ENCODE peak calls at places on chromosomes 4 and X, in ten cellular contexts. P, R, G, L, B, J, I, Q, U and Z are unnamed samples. For H3K36me3, the result is how much of the 10 kb centered on the place peaks cover.

GRCh38 chrX:38804481-38805293 is 3.4 kb downstream of the MID1IP1 start:
- DNase-seq in P (no peak), J (peak), R (peak), G (no peak), Q (no peak), B (peak), I (no peak), U (peak), L (peak), Z (peak)

GRCh38 chrX:118496763-118497079 is 1.1 kb downstream of the DOCK11 start:
- DNase-seq in G (no peak), I (no peak), R (no peak), P (no peak), U (no peak), Q (no peak), J (no peak), L (no peak), B (no peak), Z (no peak)

GRCh38 chr4:172892300-172892699 is 276.3 kb upstream of the GALNT7 start:
- DNase-seq in P (no peak), U (no peak), L (no peak), J (no peak), I (peak), B (no peak), R (no peak), Q (no peak), G (no peak), Z (no peak)

GRCh38 chr4:151276787-151277557 is at the start of gene PRSS48:
- DNase-seq in Q (peak), J (peak), I (peak), P (peak), U (peak), L (peak), G (no peak), B (no peak), R (peak), Z (peak)

GRCh38 chrX:2478546-2479419 is 22.0 kb downstream of the DHRSX start:
- DNase-seq in U (no peak), L (no peak), R (peak), G (no peak), P (peak), I (peak), B (no peak), J (peak), Q (no peak), Z (no peak)

GRCh38 chr4:7842384-7843279 is 97.0 kb downstream of the AFAP1 start:
- DNase-seq in I (peak), G (no peak), Q (no peak), P (peak), R (no peak), L (peak), U (peak), J (no peak), B (no peak), Z (peak)

GRCh38 chr4:20159516-20159915 is 92.2 kb upstream of the SLIT2 start:
- DNase-seq in I (no peak), B (no peak), Q (no peak), P (no peak), G (no peak), U (no peak), J (no peak), L (no peak), R (no peak), Z (no peak)

GRCh38 chr4:184893836-184894571 is 68.2 kb upstream of the ACSL1 start:
- DNase-seq in L (no peak), P (no peak), U (no peak), B (no peak), Q (no peak), I (no peak), R (no peak), J (no peak), G (no peak), Z (no peak)

GRCh38 chrX:16931371-16931770 is 15.1 kb upstream of the REPS2 start:
- DNase-seq in P (no peak), G (no peak), Q (no peak), U (no peak), R (no peak), I (no peak), B (no peak), L (no peak), J (no peak), Z (no peak)

GRCh38 chr4:102390438-102390837 is 45.2 kb upstream of the SLC39A8 start:
- DNase-seq in R (no peak), P (no peak), Q (no peak), J (no peak), U (no peak), I (no peak), L (no peak), B (no peak), G (no peak), Z (no peak)

GRCh38 chrX:150854856-150855255 is 43.6 kb downstream of the CD99L2 start:
- DNase-seq in Q (no peak), J (no peak), R (no peak), P (no peak), G (no peak), I (no peak), B (no peak), L (no peak), U (no peak), Z (no peak)

GRCh38 chr4:6695660-6696581 is 2.2 kb downstream of the S100P start:
- DNase-seq in Q (peak), B (peak), R (peak), I (no peak), U (peak), L (no peak), P (no peak), J (no peak), G (no peak), Z (no peak)

GRCh38 chrX:8815460-8816065 is 14.4 kb upstream of the FAM9A start:
- DNase-seq in R (no peak), Q (peak), L (no peak), J (no peak), U (no peak), P (peak), I (peak), G (no peak), B (no peak), Z (no peak)

GRCh38 chr4:142408003-142408441 is 438.1 kb downstream of the INPP4B start:
- DNase-seq in I (no peak), G (no peak), B (no peak), Q (no peak), R (no peak), L (no peak), P (no peak), U (no peak), J (no peak), Z (no peak)

GRCh38 chrX:107273795-107274194 is 67.4 kb downstream of the DNAAF6 start:
- DNase-seq in U (no peak), J (no peak), P (no peak), I (no peak), L (no peak), Q (no peak), G (no peak), B (no peak), R (no peak), Z (no peak)

GRCh38 chrX:9997041-9997440 is 29.9 kb downstream of the CLDN34 start:
- DNase-seq in R (no peak), I (no peak), G (no peak), J (no peak), U (no peak), Q (no peak), P (no peak), L (no peak), B (no peak), Z (no peak)

GRCh38 chr4:142567199-142567598 is 278.9 kb downstream of the INPP4B start:
- DNase-seq in J (no peak), I (peak), B (no peak), U (peak), P (no peak), L (no peak), Q (no peak), G (no peak), R (peak), Z (no peak)

GRCh38 chr4:27056281-27056680 is 195.6 kb downstream of the STIM2 start:
- DNase-seq in G (no peak), L (no peak), B (no peak), J (no peak), U (no peak), P (no peak), I (no peak), Q (no peak), R (no peak), Z (no peak)

GRCh38 chr4:68691186-68691585 is 20.7 kb upstream of the UGT2B15 start:
- DNase-seq in L (no peak), P (no peak), G (no peak), R (no peak), Q (no peak), J (no peak), B (no peak), I (no peak), U (no peak), Z (no peak)

GRCh38 chrX:24334473-24334872 is 20.6 kb upstream of the SUPT20HL2 start:
- DNase-seq in P (no peak), L (no peak), J (no peak), R (no peak), G (no peak), B (no peak), Q (no peak), U (no peak), I (no peak), Z (no peak)

GRCh38 chrX:37349131-37350033 is at the start of gene PRRG1:
- DNase-seq in P (peak), R (peak), L (peak), G (peak), I (peak), J (peak), B (peak), Q (peak), U (peak), Z (peak)

GRCh38 chrX:150038356-150038755 is 100.1 kb upstream of the EOLA2 start:
- DNase-seq in J (no peak), R (no peak), P (no peak), G (no peak), I (no peak), U (no peak), B (no peak), Q (no peak), L (no peak), Z (no peak)

GRCh38 chrX:19760345-19760744 is 127.1 kb downstream of the SH3KBP1 start:
- DNase-seq in Q (no peak), B (no peak), P (no peak), U (no peak), J (no peak), R (no peak), L (no peak), I (no peak), G (no peak), Z (no peak)

GRCh38 chr4:84908876-84909275 is 57.6 kb downstream of the WDFY3 start:
- DNase-seq in G (no peak), R (no peak), P (no peak), I (no peak), Q (no peak), J (no peak), U (no peak), B (no peak), L (no peak), Z (no peak)

GRCh38 chrX:33045882-33046281 is 165.5 kb downstream of the DMD start:
- DNase-seq in I (no peak), Q (no peak), R (no peak), U (no peak), L (no peak), B (no peak), P (no peak), G (no peak), J (no peak), Z (no peak)

GRCh38 chr4:123421942-123422781 is 25.6 kb downstream of the SPRY1 start:
- DNase-seq in B (no peak), G (no peak), L (no peak), U (no peak), Q (no peak), I (no peak), P (no peak), J (no peak), R (no peak), Z (no peak)

GRCh38 chrX:53441531-53442321 is 7.6 kb upstream of the HSD17B10 start:
- DNase-seq in P (peak), U (peak), L (peak), B (peak), Q (peak), I (peak), J (peak), G (peak), R (peak), Z (peak)

GRCh38 chrX:11412715-11413623 is 119.8 kb downstream of the AMELX start:
- DNase-seq in Q (no peak), J (no peak), G (no peak), U (no peak), L (no peak), P (no peak), R (no peak), I (no peak), B (no peak), Z (no peak)

GRCh38 chr4:75724867-75725724 is 719 bp downstream of the USO1 start:
- DNase-seq in B (peak), L (peak), Q (peak), P (peak), I (peak), J (peak), U (peak), G (peak), R (peak), Z (peak)

GRCh38 chrX:130746077-130746476 is 156.9 kb downstream of the ENOX2 start:
- DNase-seq in J (no peak), G (no peak), I (no peak), Q (no peak), U (no peak), P (no peak), R (no peak), B (no peak), L (no peak), Z (no peak)

GRCh38 chr4:16056681-16057400 is 27.0 kb downstream of the PROM1 start:
- DNase-seq in U (no peak), P (no peak), L (no peak), G (no peak), R (no peak), B (no peak), Q (peak), J (no peak), I (no peak), Z (no peak)

GRCh38 chrX:18981124-18981807 is 2.6 kb downstream of the PHKA2 start:
- DNase-seq in B (no peak), P (no peak), R (no peak), J (no peak), L (no peak), Q (no peak), U (no peak), G (no peak), I (no peak), Z (no peak)

GRCh38 chr4:83062748-83063147 is 27.8 kb downstream of the COPS4 start:
- DNase-seq in Q (no peak), R (no peak), U (no peak), I (no peak), B (no peak), P (no peak), L (no peak), G (no peak), J (no peak), Z (no peak)

GRCh38 chrX:37975421-37975820 is 30.9 kb upstream of the SYTL5 start:
- DNase-seq in J (no peak), I (no peak), U (no peak), R (no peak), L (no peak), B (no peak), P (no peak), G (no peak), Q (no peak), Z (no peak)

GRCh38 chr4:100189820-100190642 is at the start of gene DDIT4L:
- DNase-seq in G (peak), B (peak), J (peak), U (peak), P (peak), I (peak), Q (peak), L (peak), R (peak), Z (peak)

DNA sequence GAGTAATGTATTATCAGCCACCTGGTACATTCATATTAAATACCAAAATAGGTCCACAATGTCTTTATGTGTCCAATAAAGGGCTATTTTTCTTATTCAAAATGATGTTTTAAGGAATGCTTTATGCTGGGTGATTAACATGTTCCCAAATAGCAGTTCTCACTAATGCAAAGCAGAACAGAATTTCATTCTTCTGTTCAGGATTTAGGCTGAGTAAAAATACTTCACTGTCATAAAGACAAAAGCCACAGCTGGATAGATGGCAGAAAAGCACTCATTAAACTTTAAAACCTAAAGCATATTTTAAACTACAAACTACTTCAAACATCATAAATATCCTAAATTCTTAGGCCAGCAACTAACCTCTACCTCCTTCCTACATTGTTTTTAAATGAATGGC is 244.0 kb downstream of the TMA16 start:
- DNase-seq in R (no peak), I (no peak), J (no peak), P (no peak), B (no peak), Q (no peak), L (no peak), U (no peak), G (no peak), Z (no peak)
- H3K4me3 ChIP-seq in R (no peak), I (no peak), J (no peak), P (no peak), B (no peak), Q (no peak), L (no peak), U (no peak), G (no peak), Z (no peak)

GRCh38 chr4:1239141-1239948 is 9.6 kb downstream of the CTBP1 start:
- DNase-seq in Q (no peak), P (no peak), J (peak), U (peak), G (peak), L (peak), I (no peak), B (no peak), R (peak), Z (peak)
- H3K36me3 ChIP-seq in Q (under half), P (under half), J (half or more), U (under half), G (under half), L (under half), I (under half), B (under half), R (under half), Z (under half)

GRCh38 chr4:41141910-41142309 is 72.4 kb downstream of the APBB2 start:
- DNase-seq in I (no peak), G (no peak), B (no peak), U (no peak), L (no peak), Q (no peak), P (no peak), R (no peak), J (no peak), Z (no peak)
- TF ChIP-seq POLR2A in I (no peak), G (no peak), B (no peak), U (no peak), L (no peak), Q (no peak), P (no peak), R (no peak), J (no peak), Z (no peak)

GRCh38 chrX:54495814-54496516 is at the start of gene FGD1:
- DNase-seq in I (no peak), U (peak), B (peak), Q (peak), R (peak), G (peak), P (peak), J (peak), L (peak), Z (peak)
- H3K4me3 ChIP-seq in I (peak), U (peak), B (peak), Q (peak), R (peak), G (peak), P (peak), J (peak), L (peak), Z (peak)

GRCh38 chr4:73189274-73189810 is 69.3 kb downstream of the ANKRD17 start:
- DNase-seq in G (no peak), I (no peak), B (no peak), L (no peak), J (no peak), U (no peak), R (no peak), Q (no peak), P (no peak), Z (no peak)

GRCh38 chr4:73193155-73193554 is 65.4 kb downstream of the ANKRD17 start:
- DNase-seq in P (no peak), Q (no peak), J (no peak), I (no peak), L (no peak), G (no peak), U (no peak), R (no peak), B (no peak), Z (no peak)

GRCh38 chr4:73197220-73197619 is 61.4 kb downstream of the ANKRD17 start:
- DNase-seq in J (no peak), B (no peak), L (no peak), Q (no peak), U (no peak), R (no peak), I (no peak), G (no peak), P (no peak), Z (no peak)

GRCh38 chr4:73193659-73194058 is 64.9 kb downstream of the ANKRD17 start:
- DNase-seq in L (no peak), R (no peak), U (no peak), I (no peak), P (no peak), Q (no peak), J (no peak), B (no peak), G (no peak), Z (no peak)

GRCh38 chr4:73194064-73194463 is 64.5 kb downstream of the ANKRD17 start:
- DNase-seq in U (no peak), G (no peak), L (no peak), I (no peak), B (no peak), P (no peak), Q (no peak), R (no peak), J (no peak), Z (no peak)
- H3K36me3 ChIP-seq in U (under half), G (under half), L (under half), I (under half), B (under half), P (under half), Q (under half), R (under half), J (under half), Z (under half)

GRCh38 chrX:103254921-103255455 is at the start of gene TCEAL8:
- DNase-seq in J (peak), Q (peak), B (peak), I (peak), L (peak), U (peak), P (peak), R (peak), G (peak), Z (peak)
- TF ChIP-seq POLR2A in J (peak), Q (peak), B (peak), I (no peak), L (peak), U (peak), P (no peak), R (no peak), G (peak), Z (peak)

GRCh38 chr4:140047781-140048180 is 106.2 kb downstream of the MAML3 start:
- DNase-seq in U (no peak), G (no peak), J (no peak), B (no peak), R (no peak), L (no peak), I (no peak), P (no peak), Q (no peak), Z (no peak)
- H3K4me3 ChIP-seq in U (no peak), G (no peak), J (peak), B (no peak), R (no peak), L (no peak), I (no peak), P (no peak), Q (no peak), Z (no peak)

GRCh38 chr4:10066206-10066605 is 44.9 kb upstream of the SLC2A9 start:
- DNase-seq in L (no peak), G (no peak), J (no peak), R (no peak), B (no peak), Q (no peak), I (no peak), P (no peak), U (no peak), Z (no peak)
- H3K36me3 ChIP-seq in L (under half), G (under half), J (half or more), R (under half), B (under half), Q (under half), I (under half), P (under half), U (under half), Z (under half)

GRCh38 chr4:54066718-54067129 is 2.3 kb upstream of the CHIC2 start:
- DNase-seq in P (peak), J (no peak), U (no peak), Q (no peak), L (no peak), G (no peak), B (no peak), R (no peak), I (no peak), Z (no peak)

GRCh38 chr4:54064317-54065275 is at the start of gene CHIC2:
- DNase-seq in J (peak), B (peak), P (peak), G (peak), Q (peak), I (peak), R (peak), U (peak), L (peak), Z (peak)

GRCh38 chr4:54066088-54066415 is 1.6 kb upstream of the CHIC2 start:
- DNase-seq in U (no peak), R (no peak), P (no peak), G (no peak), I (no peak), B (no peak), L (no peak), J (no peak), Q (no peak), Z (no peak)

GRCh38 chr4:54065282-54066087 is 1.1 kb upstream of the CHIC2 start:
- DNase-seq in G (no peak), U (no peak), L (no peak), P (peak), R (no peak), Q (no peak), J (no peak), B (no peak), I (no peak), Z (no peak)

DNA sequence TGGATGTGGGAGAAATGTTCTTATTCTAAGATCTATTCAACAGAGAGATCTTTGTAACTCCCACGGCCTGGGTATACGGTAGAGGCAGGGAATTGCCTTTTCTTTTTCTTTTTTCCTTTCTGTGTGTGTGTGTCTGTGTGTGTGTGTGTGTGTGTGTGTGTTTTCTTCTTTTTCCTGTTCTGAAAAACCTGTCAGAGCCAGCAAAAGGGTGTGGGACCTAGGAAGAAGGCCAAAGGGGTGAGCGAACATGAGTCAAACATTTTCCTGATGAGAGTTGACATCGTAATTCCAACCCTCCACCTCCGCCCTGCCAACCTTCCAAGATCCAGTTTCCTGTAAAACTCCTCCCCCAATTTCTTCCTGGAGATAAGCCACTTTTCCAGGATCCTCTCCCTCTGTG is 2.8 kb upstream of the CHIC2 start:
- DNase-seq in J (no peak), Q (peak), L (peak), G (no peak), U (peak), R (no peak), B (no peak), P (no peak), I (peak), Z (peak)
- TF ChIP-seq POLR2A in J (no peak), Q (no peak), L (no peak), G (no peak), U (no peak), R (no peak), B (no peak), P (no peak), I (no peak), Z (no peak)